ENCODE peak calls at places on chromosome X, in four cellular contexts. I is spleen, Q is right lobe of liver, J is uterus. T is an unnamed sample.

GRCh38 chrX:110665636-110666035 is 130.0 kb downstream of the CHRDL1 start:
- DNase-seq in J (no peak), Q (peak; percentile 61), I (no peak), T (no peak)

GRCh38 chrX:44432641-44433040 is 89.2 kb upstream of the EFHC2 start:
- DNase-seq in Q (no peak), J (no peak), I (no peak), T (no peak)

GRCh38 chrX:30652527-30653414 is 452 bp upstream of the GK start:
- DNase-seq in J (peak; percentile 91), Q (peak; percentile 96), I (peak; percentile 98), T (peak; percentile 96)

GRCh38 chrX:15418041-15418706 is 34.0 kb upstream of the VEGFD start:
- DNase-seq in I (no peak), Q (no peak), J (no peak), T (no peak)

GRCh38 chrX:53089224-53089842 is 4.6 kb upstream of the KANTR start:
- DNase-seq in Q (no peak), I (peak; percentile 60), J (peak; percentile 56), T (peak; percentile 51)

GRCh38 chrX:15349046-15349445 is 13.7 kb upstream of the PIGA start:
- DNase-seq in J (no peak), I (no peak), Q (no peak), T (peak; percentile 26)

GRCh38 chrX:39726810-39727209 is 370.9 kb downstream of the BCOR start:
- DNase-seq in I (no peak), Q (no peak), J (peak; percentile 66), T (peak; percentile 52)

GRCh38 chrX:24668111-24668510 is 21.0 kb upstream of the PCYT1B start:
- DNase-seq in I (no peak), Q (no peak), J (no peak), T (no peak)

GRCh38 chrX:40952855-40953254 is 132.4 kb upstream of the USP9X start:
- DNase-seq in I (no peak), Q (no peak), J (no peak), T (no peak)

GRCh38 chrX:150774798-150775568 is 81.8 kb downstream of the MTMR1 start:
- DNase-seq in I (no peak), Q (no peak), J (no peak), T (no peak)

GRCh38 chrX:22378296-22378695 is 105.6 kb downstream of the CBLL2 start:
- DNase-seq in J (no peak), Q (no peak), I (no peak), T (no peak)

GRCh38 chrX:53257166-53257565 is 24.2 kb downstream of the IQSEC2 start:
- DNase-seq in Q (no peak), I (peak; percentile 47), J (no peak), T (no peak)

GRCh38 chrX:586351-586750 is 44.2 kb upstream of the SHOX start:
- DNase-seq in J (no peak), I (no peak), Q (no peak), T (no peak)

GRCh38 chrX:40410859-40411258 is 169.9 kb upstream of the ATP6AP2 start:
- DNase-seq in J (no peak), I (no peak), Q (no peak), T (no peak)

GRCh38 chrX:134936542-134936941 is 54.2 kb upstream of the SMIM10 start:
- DNase-seq in J (no peak), I (no peak), Q (no peak), T (no peak)

GRCh38 chrX:64885850-64886249 is 90.4 kb downstream of the ZC4H2 start:
- DNase-seq in I (no peak), Q (no peak), J (no peak), T (no peak)

GRCh38 chrX:39196192-39197102 is 395.2 kb downstream of the MID1IP1 start:
- DNase-seq in J (peak; percentile 27), Q (no peak), I (no peak), T (no peak)

GRCh38 chrX:6382284-6382683 is 152.6 kb downstream of the VCX3A start:
- DNase-seq in I (no peak), J (no peak), Q (no peak), T (no peak)

GRCh38 chrX:83521905-83522304 is 13.8 kb downstream of the POU3F4 start:
- DNase-seq in J (no peak), Q (no peak), I (no peak), T (no peak)

GRCh38 chrX:56746996-56747395 is 18.0 kb downstream of the NBDY start:
- DNase-seq in J (no peak), I (no peak), Q (no peak), T (no peak)

GRCh38 chrX:154370300-154370881 is 4.0 kb downstream of the FLNA start:
- DNase-seq in I (peak; percentile 87), Q (no peak), J (peak; percentile 48), T (no peak)

GRCh38 chrX:57417827-57418226 is 131.3 kb downstream of the FAAH2 start:
- DNase-seq in I (no peak), Q (no peak), J (no peak), T (no peak)

GRCh38 chrX:56817179-56817578 is 88.1 kb downstream of the NBDY start:
- DNase-seq in J (no peak), Q (no peak), I (no peak), T (no peak)

GRCh38 chrX:140586951-140587350 is 82.1 kb upstream of the SOX3 start:
- DNase-seq in J (no peak), Q (no peak), I (no peak), T (no peak)

GRCh38 chrX:68685722-68686683 is 38.5 kb downstream of the STARD8 start:
- DNase-seq in Q (no peak), J (peak; percentile 61), I (peak; percentile 87), T (peak; percentile 77)

GRCh38 chrX:79140731-79141130 is 3.8 kb upstream of the GPR174 start:
- DNase-seq in I (no peak), Q (no peak), J (no peak), T (no peak)

GRCh38 chrX:22320236-22320635 is 47.5 kb downstream of the CBLL2 start:
- DNase-seq in Q (no peak), J (no peak), I (no peak), T (no peak)

GRCh38 chrX:139877710-139878414 is 55.0 kb downstream of the ATP11C start:
- DNase-seq in Q (no peak), J (no peak), I (no peak), T (no peak)

GRCh38 chrX:15738686-15739016 is 581 bp downstream of the CA5B start:
- DNase-seq in J (no peak), Q (no peak), I (no peak), T (no peak)

GRCh38 chrX:65534450-65535292 is at the start of gene LAS1L:
- DNase-seq in I (peak; percentile 95), J (peak; percentile 91), Q (peak; percentile 93), T (peak; percentile 93)

GRCh38 chrX:134396174-134396573 is 63.8 kb upstream of the HPRT1 start:
- DNase-seq in Q (no peak), J (no peak), I (no peak), T (no peak)

GRCh38 chrX:153551135-153551534 is 33.7 kb downstream of the ATP2B3 start:
- DNase-seq in J (no peak), I (no peak), Q (no peak), T (no peak)

GRCh38 chrX:101009086-101009485 is 39.6 kb downstream of the ARL13A start:
- DNase-seq in I (no peak), Q (no peak), J (no peak), T (no peak)

DNA sequence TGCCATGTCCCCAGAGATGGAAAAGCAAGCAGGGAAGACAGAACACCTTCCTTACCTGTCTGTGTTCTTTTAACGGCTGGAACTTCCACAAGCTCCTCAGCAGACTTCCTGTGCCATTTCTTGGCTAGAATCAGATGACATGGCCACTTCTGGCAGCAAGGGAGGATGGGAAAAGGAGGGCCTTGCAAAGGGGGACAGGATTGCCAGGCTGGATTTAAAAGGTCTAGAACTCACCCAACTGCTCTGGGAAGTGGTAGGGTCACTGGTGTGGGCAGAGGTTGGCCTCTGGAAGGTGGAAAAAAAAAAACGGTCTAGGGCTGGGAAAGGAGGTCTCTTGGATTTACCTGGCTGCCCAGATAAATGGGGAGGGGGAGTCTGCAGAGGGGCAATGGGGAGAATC is 1.6 kb upstream of the USP11 start:
- DNase-seq in J (no peak), Q (no peak), I (no peak), T (no peak)
- TF ChIP-seq POLR2A in J (no peak), Q (no peak), I (no peak), T (no peak)

DNA sequence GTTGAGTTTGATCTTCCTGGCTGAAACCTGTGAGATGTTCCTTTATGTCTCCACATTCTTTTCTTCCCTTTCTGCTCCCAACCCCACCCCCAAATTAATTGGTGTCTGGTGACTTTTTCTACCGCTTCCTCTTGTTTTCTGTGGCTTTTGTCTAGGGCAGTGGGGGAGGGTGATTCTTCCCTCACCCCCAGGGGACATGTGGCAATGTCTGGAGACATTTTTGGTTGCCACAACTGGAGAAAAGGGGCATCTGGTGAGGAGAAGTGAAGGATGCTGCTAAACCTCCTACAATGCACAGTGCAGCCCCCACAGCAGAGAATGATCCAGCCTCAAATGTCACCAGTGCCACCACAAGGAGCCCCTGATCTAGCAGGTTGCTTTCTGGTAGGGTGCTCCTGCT is 152.9 kb downstream of the NHS start:
- DNase-seq in J (no peak), Q (no peak), I (no peak), T (no peak)
- H3K4me3 ChIP-seq in J (no peak overlapping the region), Q (no peak overlapping the region), I (peak overlapping the region; percentile 23), T (no peak overlapping the region)

GRCh38 chrX:107712231-107713204 is 63.1 kb downstream of the TSC22D3 start:
- DNase-seq in Q (no peak), J (no peak), I (peak; percentile 45), T (no peak)
- TF ChIP-seq POLR2A in Q (peak; percentile 41), J (no peak), I (no peak), T (no peak)

DNA sequence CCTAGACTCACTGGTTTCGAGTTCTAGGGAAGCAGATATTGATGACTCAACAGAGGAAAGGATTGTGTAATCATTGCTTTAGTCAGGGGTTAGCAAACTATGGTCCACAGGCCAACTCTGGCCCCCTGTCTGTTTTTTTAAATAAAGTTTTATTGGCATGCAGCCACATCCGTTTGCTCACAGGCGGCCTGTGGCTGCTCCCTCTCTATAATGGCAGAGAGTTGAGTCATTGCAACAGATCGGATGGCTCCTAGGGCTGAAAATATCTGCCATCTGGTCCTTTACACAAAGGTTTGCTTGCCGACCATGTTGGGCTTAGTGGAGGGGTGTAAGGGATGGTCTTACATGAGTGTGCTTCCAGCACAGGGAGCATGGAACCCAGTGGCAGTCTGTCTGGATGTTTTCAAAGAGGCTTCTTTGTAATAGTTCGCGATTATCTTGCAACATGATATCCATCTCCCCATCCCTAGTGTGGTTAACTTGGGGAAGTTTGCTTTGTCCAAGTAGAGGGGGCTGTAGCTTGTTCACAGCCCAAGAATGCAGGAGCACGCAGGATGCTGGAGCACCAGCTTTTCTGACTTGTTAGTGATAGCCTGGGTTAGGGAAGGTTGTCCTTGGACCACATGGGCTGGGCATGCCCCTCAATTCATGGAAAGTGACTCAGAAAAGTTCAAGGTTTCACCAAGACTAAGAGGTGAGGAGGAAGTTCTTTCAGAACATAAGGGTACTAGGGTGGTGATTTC is 59.3 kb upstream of the CLDN34 start:
- DNase-seq in I (no peak), Q (no peak), J (no peak), T (no peak)
- H3K4me3 ChIP-seq in I (no peak overlapping the region), Q (no peak overlapping the region), J (no peak overlapping the region), T (no peak overlapping the region)

DNA sequence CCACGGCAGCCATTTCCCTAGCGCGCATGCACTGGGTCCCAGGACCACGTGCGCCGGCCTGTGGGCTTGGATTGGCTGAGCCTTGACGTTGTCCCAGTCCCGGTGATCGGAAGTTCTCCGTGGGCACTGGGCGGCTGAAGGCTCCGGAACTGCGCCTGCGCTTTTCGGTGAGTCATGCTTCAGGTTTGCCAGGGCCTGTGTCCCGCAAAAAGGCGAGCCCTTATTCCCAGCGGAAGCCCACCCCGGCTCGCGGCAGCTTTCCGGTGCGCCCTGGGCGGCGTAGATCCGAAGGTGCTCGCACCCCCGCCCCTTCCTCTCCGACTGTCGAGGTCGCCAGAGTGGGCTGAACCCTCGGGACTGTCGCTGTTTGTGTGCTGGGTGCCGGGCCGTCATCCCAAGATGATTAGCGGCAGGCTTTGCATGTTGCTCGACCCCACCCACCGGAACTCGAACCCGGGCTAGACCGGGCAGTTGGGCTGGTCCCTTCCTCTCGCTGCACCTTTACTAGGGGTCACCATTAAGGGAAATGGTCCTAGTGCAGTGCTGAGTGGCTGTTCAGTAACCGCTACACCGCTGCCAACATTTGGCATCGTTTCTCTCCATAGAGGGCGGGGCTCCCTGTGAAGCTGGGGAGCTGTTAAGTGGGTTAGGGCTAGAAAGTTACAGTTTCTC is at the start of gene TCEANC:
- DNase-seq in J (peak; percentile 98), I (peak; percentile 99), Q (peak; percentile 98), T (peak; percentile 94)
- TF ChIP-seq POLR2A in J (peak; percentile 75), I (peak; percentile 59), Q (peak; percentile 84), T (peak; percentile 67)